ENCODE peak calls at places on chromosomes 4 and X, in eight cellular contexts. F is sigmoid colon, L is tibial nerve, D is lower lobe of right lung, N is MM.1S, V is HepG2, K is ovary, B is HCT116. Y is an unnamed sample.

GRCh38 chrX:31318866-31319265 is 247.0 kb upstream of the FTHL17 start:
- DNase-seq in L (no peak), B (no peak), N (no peak), V (no peak), F (no peak), K (no peak), D (no peak), Y (no peak)

GRCh38 chr4:78386679-78387078 is 164.9 kb upstream of the ANXA3 start:
- DNase-seq in D (no peak), L (no peak), N (no peak), F (no peak), V (no peak), K (no peak), B (no peak), Y (no peak)

GRCh38 chr4:57158762-57159161 is 48.6 kb upstream of the IGFBP7 start:
- DNase-seq in N (no peak), K (no peak), F (no peak), V (no peak), B (no peak), L (no peak), D (no peak), Y (no peak)

GRCh38 chrX:344371-344901 is 25.8 kb upstream of the GTPBP6 start:
- DNase-seq in B (no peak), D (peak; percentile 42), F (peak; percentile 40), K (no peak), L (no peak), V (no peak), N (no peak), Y (no peak)

GRCh38 chrX:1468250-1468772 is 15.6 kb upstream of the ASMTL start:
- DNase-seq in N (peak; percentile 90), D (no peak), B (no peak), L (no peak), F (peak; percentile 53), V (no peak), K (no peak), Y (no peak)

GRCh38 chrX:45781901-45782553 is 581.4 kb upstream of the DIPK2B start:
- DNase-seq in F (no peak), L (no peak), N (peak; percentile 43), B (no peak), V (peak; percentile 15), K (no peak), D (no peak), Y (no peak)

GRCh38 chrX:137565921-137566745 is at the start of gene ZIC3:
- DNase-seq in D (peak; percentile 67), L (peak; percentile 8), V (no peak), F (peak; percentile 67), K (no peak), B (no peak), N (no peak), Y (peak; percentile 36)

GRCh38 chr4:7890635-7891393 is 48.8 kb downstream of the AFAP1 start:
- DNase-seq in B (no peak), N (no peak), K (no peak), D (no peak), V (peak; percentile 56), L (no peak), F (no peak), Y (no peak)

GRCh38 chrX:47366051-47366722 is 4.2 kb upstream of the ZNF157 start:
- DNase-seq in N (peak; percentile 63), K (peak; percentile 44), D (peak; percentile 66), F (peak; percentile 78), B (no peak), L (peak; percentile 29), V (no peak), Y (peak; percentile 68)

GRCh38 chrX:135000516-135000915 is 9.7 kb downstream of the SMIM10 start:
- DNase-seq in D (no peak), V (no peak), L (no peak), N (no peak), F (no peak), K (no peak), B (no peak), Y (no peak)

GRCh38 chr4:87053802-87054767 is 119.3 kb downstream of the AFF1 start:
- DNase-seq in D (no peak), V (no peak), F (no peak), B (no peak), L (no peak), N (peak; percentile 49), K (no peak), Y (no peak)

GRCh38 chr4:183438458-183439113 is 5.8 kb upstream of the CDKN2AIP start:
- DNase-seq in D (no peak), F (no peak), K (no peak), L (no peak), V (peak; percentile 70), N (no peak), B (peak; percentile 82), Y (no peak)

GRCh38 chr4:35516102-35516501 is 728.2 kb downstream of the ARAP2 start:
- DNase-seq in N (no peak), V (no peak), B (no peak), D (no peak), F (no peak), L (no peak), K (no peak), Y (no peak)

GRCh38 chr4:22480928-22481327 is 34.9 kb downstream of the ADGRA3 start:
- DNase-seq in F (no peak), D (no peak), V (no peak), K (no peak), L (no peak), N (no peak), B (no peak), Y (no peak)

GRCh38 chrX:150837845-150838244 is 60.6 kb downstream of the CD99L2 start:
- DNase-seq in K (no peak), F (no peak), V (peak; percentile 4), D (no peak), N (no peak), B (no peak), L (no peak), Y (no peak)

GRCh38 chrX:21747523-21747922 is 10.4 kb downstream of the SMPX start:
- DNase-seq in V (no peak), D (no peak), L (no peak), B (no peak), K (no peak), N (no peak), F (no peak), Y (no peak)

GRCh38 chr4:139559692-139560091 is 3.7 kb upstream of the SETD7 start:
- DNase-seq in V (no peak), D (no peak), N (no peak), F (no peak), L (no peak), B (no peak), K (no peak), Y (no peak)

GRCh38 chr4:84502955-84503373 is 3.9 kb upstream of the NKX6-1 start:
- DNase-seq in V (no peak), B (no peak), N (no peak), D (no peak), F (no peak), L (no peak), K (no peak), Y (no peak)

GRCh38 chr4:84502333-84502954 is 3.4 kb upstream of the NKX6-1 start:
- DNase-seq in L (no peak), D (no peak), B (no peak), K (no peak), N (no peak), V (no peak), F (no peak), Y (no peak)

GRCh38 chr4:84501721-84502267 is 2.7 kb upstream of the NKX6-1 start:
- DNase-seq in N (no peak), F (no peak), K (no peak), L (no peak), B (no peak), V (no peak), D (no peak), Y (no peak)

GRCh38 chr4:84504821-84505220 is 5.7 kb upstream of the NKX6-1 start:
- DNase-seq in L (no peak), V (no peak), D (no peak), K (no peak), N (no peak), F (no peak), B (no peak), Y (no peak)

GRCh38 chr4:84503495-84504437 is 4.7 kb upstream of the NKX6-1 start:
- DNase-seq in L (peak; percentile 36), K (no peak), N (peak; percentile 74), V (peak; percentile 46), F (no peak), B (peak; percentile 62), D (no peak), Y (no peak)
- H3K36me3 ChIP-seq in L (no peaks in the 10 kb centered on the region), K (no peaks in the 10 kb centered on the region), N (no peaks in the 10 kb centered on the region), V (no peaks in the 10 kb centered on the region), F (no peaks in the 10 kb centered on the region), B (no peaks in the 10 kb centered on the region), D (no peaks in the 10 kb centered on the region), Y (no peaks in the 10 kb centered on the region)

GRCh38 chr4:40204507-40205258 is 7.9 kb downstream of the RHOH start:
- DNase-seq in N (peak; percentile 10), D (no peak), V (no peak), F (no peak), L (no peak), B (no peak), K (no peak), Y (no peak)
- H3K27ac ChIP-seq in N (peak overlapping the region; percentile 97), D (peak overlapping the region; percentile 58), V (no peak overlapping the region), F (no peak overlapping the region), L (no peak overlapping the region), B (no peak overlapping the region), K (no peak overlapping the region), Y (no peak overlapping the region)

GRCh38 chrX:50618788-50619558 is 148.3 kb upstream of the DGKK start:
- DNase-seq in B (no peak), F (no peak), N (no peak), L (no peak), D (no peak), V (no peak), K (no peak), Y (no peak)
- H3K36me3 ChIP-seq in B (no peaks in the 10 kb centered on the region), F (no peaks in the 10 kb centered on the region), N (no peaks in the 10 kb centered on the region), L (no peaks in the 10 kb centered on the region), D (no peaks in the 10 kb centered on the region), V (no peaks in the 10 kb centered on the region), K (no peaks in the 10 kb centered on the region), Y (no peaks in the 10 kb centered on the region)

GRCh38 chr4:65391814-65392213 is 278.5 kb downstream of the EPHA5 start:
- DNase-seq in K (no peak), B (no peak), V (no peak), D (no peak), N (no peak), L (no peak), F (no peak), Y (no peak)

GRCh38 chr4:65386927-65387326 is 283.4 kb downstream of the EPHA5 start:
- DNase-seq in L (no peak), D (no peak), K (no peak), B (no peak), V (no peak), F (no peak), N (no peak), Y (no peak)

GRCh38 chr4:65391382-65391781 is 278.9 kb downstream of the EPHA5 start:
- DNase-seq in L (no peak), K (no peak), F (no peak), B (no peak), N (no peak), V (no peak), D (no peak), Y (no peak)

GRCh38 chr4:65393078-65393477 is 277.2 kb downstream of the EPHA5 start:
- DNase-seq in K (no peak), D (no peak), L (no peak), B (no peak), V (no peak), F (no peak), N (peak; percentile 89), Y (no peak)

DNA sequence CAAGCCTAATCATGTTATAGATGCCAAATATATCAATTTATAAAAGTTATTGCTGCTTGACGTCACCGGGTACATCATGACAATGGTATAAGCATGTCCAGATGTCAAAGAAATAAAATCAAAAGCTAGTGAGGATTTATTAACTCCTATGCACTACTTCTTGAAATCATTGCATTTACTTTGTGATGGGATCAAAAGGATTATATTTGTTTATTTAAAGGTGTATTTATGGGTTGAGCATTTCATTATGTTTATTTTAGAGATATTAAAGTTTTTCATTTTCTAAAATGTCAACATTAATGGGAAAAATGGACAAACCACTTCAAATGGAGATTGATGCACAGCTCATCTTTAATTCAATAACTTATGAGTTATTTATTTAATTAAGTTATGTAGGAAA is 277.8 kb downstream of the EPHA5 start:
- DNase-seq in D (no peak), N (no peak), L (no peak), B (no peak), K (no peak), V (no peak), F (no peak), Y (no peak)
- H3K27ac ChIP-seq in D (no peak overlapping the region), N (peak overlapping the region; percentile 83), L (no peak overlapping the region), B (no peak overlapping the region), K (no peak overlapping the region), V (no peak overlapping the region), F (no peak overlapping the region), Y (no peak overlapping the region)